ENCODE peak calls at places on chromosomes 2 and 18, in seven cellular contexts. One of them, this sample, is unnamed. For H3K36me3, the result is how much of the 10 kb centered on the place peaks cover.

GRCh38 chr18:9708057-9708881 is at the start of gene RAB31:
- DNase-seq in uterus: peak
- DNase-seq in GM23338: peak
- DNase-seq in PC-9: no peak
- DNase-seq in heart left ventricle: peak
- DNase-seq in esophagus squamous epithelium: peak
- DNase-seq in left ventricle myocardium inferior: peak
- DNase-seq in this sample: peak

GRCh38 chr2:102619414-102620319 is at the start of gene SLC9A2:
- DNase-seq in uterus: no peak
- DNase-seq in GM23338: peak
- DNase-seq in PC-9: no peak
- DNase-seq in heart left ventricle: no peak
- DNase-seq in esophagus squamous epithelium: no peak
- DNase-seq in left ventricle myocardium inferior: peak
- DNase-seq in this sample: no peak

GRCh38 chr2:186575856-186576255 is 14.0 kb upstream of the ITGAV start:
- DNase-seq in uterus: no peak
- DNase-seq in GM23338: no peak
- DNase-seq in PC-9: no peak
- DNase-seq in heart left ventricle: no peak
- DNase-seq in esophagus squamous epithelium: no peak
- DNase-seq in left ventricle myocardium inferior: no peak
- DNase-seq in this sample: no peak

GRCh38 chr2:79846878-79847277 is 334.0 kb downstream of the CTNNA2 start:
- DNase-seq in uterus: no peak
- DNase-seq in GM23338: no peak
- DNase-seq in PC-9: no peak
- DNase-seq in heart left ventricle: no peak
- DNase-seq in esophagus squamous epithelium: no peak
- DNase-seq in left ventricle myocardium inferior: no peak
- DNase-seq in this sample: no peak

GRCh38 chr2:124699001-124699565 is 674.0 kb downstream of the CNTNAP5 start:
- DNase-seq in uterus: no peak
- DNase-seq in GM23338: no peak
- DNase-seq in PC-9: no peak
- DNase-seq in heart left ventricle: no peak
- DNase-seq in esophagus squamous epithelium: no peak
- DNase-seq in left ventricle myocardium inferior: no peak
- DNase-seq in this sample: no peak

GRCh38 chr2:8549273-8549922 is 132.5 kb upstream of the ID2 start:
- DNase-seq in uterus: no peak
- DNase-seq in GM23338: no peak
- DNase-seq in PC-9: no peak
- DNase-seq in heart left ventricle: no peak
- DNase-seq in esophagus squamous epithelium: no peak
- DNase-seq in left ventricle myocardium inferior: peak
- DNase-seq in this sample: peak

GRCh38 chr18:30945769-30946168 is 96.8 kb downstream of the DSC3 start:
- DNase-seq in uterus: no peak
- DNase-seq in GM23338: no peak
- DNase-seq in PC-9: no peak
- DNase-seq in heart left ventricle: no peak
- DNase-seq in esophagus squamous epithelium: no peak
- DNase-seq in left ventricle myocardium inferior: no peak
- DNase-seq in this sample: no peak

GRCh38 chr2:168156661-168157060 is 90.7 kb downstream of the STK39 start:
- DNase-seq in uterus: peak
- DNase-seq in GM23338: no peak
- DNase-seq in PC-9: no peak
- DNase-seq in heart left ventricle: peak
- DNase-seq in esophagus squamous epithelium: no peak
- DNase-seq in left ventricle myocardium inferior: peak
- DNase-seq in this sample: no peak

GRCh38 chr2:236673823-236674185 is 104.2 kb downstream of the ACKR3 start:
- DNase-seq in uterus: no peak
- DNase-seq in GM23338: no peak
- DNase-seq in PC-9: peak
- DNase-seq in heart left ventricle: no peak
- DNase-seq in esophagus squamous epithelium: no peak
- DNase-seq in left ventricle myocardium inferior: no peak
- DNase-seq in this sample: no peak

GRCh38 chr2:11858883-11859282 is 112.5 kb downstream of the LPIN1 start:
- DNase-seq in uterus: no peak
- DNase-seq in GM23338: no peak
- DNase-seq in PC-9: no peak
- DNase-seq in heart left ventricle: no peak
- DNase-seq in esophagus squamous epithelium: no peak
- DNase-seq in left ventricle myocardium inferior: no peak
- DNase-seq in this sample: no peak

GRCh38 chr2:47003641-47004427 is 88.2 kb upstream of the MCFD2 start:
- DNase-seq in uterus: no peak
- DNase-seq in GM23338: no peak
- DNase-seq in PC-9: peak
- DNase-seq in heart left ventricle: no peak
- DNase-seq in esophagus squamous epithelium: no peak
- DNase-seq in left ventricle myocardium inferior: no peak
- DNase-seq in this sample: peak
- H3K27ac ChIP-seq in uterus: no peak
- H3K27ac ChIP-seq in GM23338: no peak
- H3K27ac ChIP-seq in PC-9: peak
- H3K27ac ChIP-seq in heart left ventricle: no peak
- H3K27ac ChIP-seq in esophagus squamous epithelium: peak
- H3K27ac ChIP-seq in left ventricle myocardium inferior: no peak
- H3K27ac ChIP-seq in this sample: no peak

GRCh38 chr2:134433934-134434333 is 180.1 kb downstream of the MGAT5 start:
- DNase-seq in uterus: no peak
- DNase-seq in GM23338: no peak
- DNase-seq in PC-9: no peak
- DNase-seq in heart left ventricle: no peak
- DNase-seq in esophagus squamous epithelium: no peak
- DNase-seq in left ventricle myocardium inferior: no peak
- DNase-seq in this sample: no peak

GRCh38 chr2:134432438-134432883 is 178.6 kb downstream of the MGAT5 start:
- DNase-seq in uterus: no peak
- DNase-seq in GM23338: no peak
- DNase-seq in PC-9: peak
- DNase-seq in heart left ventricle: no peak
- DNase-seq in esophagus squamous epithelium: no peak
- DNase-seq in left ventricle myocardium inferior: no peak
- DNase-seq in this sample: no peak

GRCh38 chr2:134433469-134433868 is 179.6 kb downstream of the MGAT5 start:
- DNase-seq in uterus: no peak
- DNase-seq in GM23338: no peak
- DNase-seq in PC-9: no peak
- DNase-seq in heart left ventricle: no peak
- DNase-seq in esophagus squamous epithelium: no peak
- DNase-seq in left ventricle myocardium inferior: no peak
- DNase-seq in this sample: no peak

GRCh38 chr2:134429886-134430285 is 176.0 kb downstream of the MGAT5 start:
- DNase-seq in uterus: no peak
- DNase-seq in GM23338: no peak
- DNase-seq in PC-9: no peak
- DNase-seq in heart left ventricle: no peak
- DNase-seq in esophagus squamous epithelium: no peak
- DNase-seq in left ventricle myocardium inferior: no peak
- DNase-seq in this sample: no peak

GRCh38 chr2:134431837-134432437 is 178.1 kb downstream of the MGAT5 start:
- DNase-seq in uterus: no peak
- DNase-seq in GM23338: peak
- DNase-seq in PC-9: peak
- DNase-seq in heart left ventricle: no peak
- DNase-seq in esophagus squamous epithelium: no peak
- DNase-seq in left ventricle myocardium inferior: no peak
- DNase-seq in this sample: no peak
- H3K36me3 ChIP-seq in uterus: under half
- H3K36me3 ChIP-seq in GM23338: under half
- H3K36me3 ChIP-seq in PC-9: under half
- H3K36me3 ChIP-seq in heart left ventricle: under half
- H3K36me3 ChIP-seq in esophagus squamous epithelium: under half
- H3K36me3 ChIP-seq in left ventricle myocardium inferior: half or more
- H3K36me3 ChIP-seq in this sample: under half

DNA sequence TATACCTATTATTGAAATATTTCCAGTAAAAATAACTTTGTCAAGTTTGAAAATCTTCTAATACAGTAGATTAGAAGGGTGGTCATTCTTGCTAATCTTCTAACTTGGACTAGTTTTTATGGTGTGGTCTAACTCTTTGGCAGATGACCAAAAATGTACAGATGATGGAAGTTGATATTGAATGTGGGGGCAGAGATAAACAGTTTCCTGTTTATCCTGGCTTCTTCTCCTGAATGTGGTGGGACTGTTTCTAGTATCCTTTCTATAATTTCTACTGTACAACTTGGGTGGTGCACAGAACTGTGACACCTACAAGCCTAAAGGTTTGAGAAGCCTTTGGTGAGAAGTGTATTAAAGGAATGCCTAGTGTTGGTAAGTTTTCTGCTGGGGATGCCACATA is 178.7 kb downstream of the PDE11A start:
- DNase-seq in uterus: no peak
- DNase-seq in GM23338: no peak
- DNase-seq in PC-9: no peak
- DNase-seq in heart left ventricle: no peak
- DNase-seq in esophagus squamous epithelium: no peak
- DNase-seq in left ventricle myocardium inferior: no peak
- DNase-seq in this sample: no peak
- H3K4me3 ChIP-seq in uterus: no peak
- H3K4me3 ChIP-seq in GM23338: no peak
- H3K4me3 ChIP-seq in PC-9: no peak
- H3K4me3 ChIP-seq in heart left ventricle: no peak
- H3K4me3 ChIP-seq in esophagus squamous epithelium: no peak
- H3K4me3 ChIP-seq in left ventricle myocardium inferior: no peak
- H3K4me3 ChIP-seq in this sample: no peak

GRCh38 chr2:215830313-215830712 is 183.0 kb downstream of the MREG start:
- DNase-seq in uterus: peak
- DNase-seq in GM23338: no peak
- DNase-seq in PC-9: no peak
- DNase-seq in heart left ventricle: peak
- DNase-seq in esophagus squamous epithelium: no peak
- DNase-seq in left ventricle myocardium inferior: peak
- DNase-seq in this sample: no peak

GRCh38 chr2:215826838-215827441 is 186.4 kb downstream of the MREG start:
- DNase-seq in uterus: no peak
- DNase-seq in GM23338: peak
- DNase-seq in PC-9: peak
- DNase-seq in heart left ventricle: no peak
- DNase-seq in esophagus squamous epithelium: no peak
- DNase-seq in left ventricle myocardium inferior: no peak
- DNase-seq in this sample: no peak

GRCh38 chr2:215828528-215829184 is 184.7 kb downstream of the MREG start:
- DNase-seq in uterus: peak
- DNase-seq in GM23338: peak
- DNase-seq in PC-9: peak
- DNase-seq in heart left ventricle: peak
- DNase-seq in esophagus squamous epithelium: no peak
- DNase-seq in left ventricle myocardium inferior: no peak
- DNase-seq in this sample: peak

GRCh38 chr2:215831296-215831913 is 181.9 kb downstream of the MREG start:
- DNase-seq in uterus: peak
- DNase-seq in GM23338: no peak
- DNase-seq in PC-9: no peak
- DNase-seq in heart left ventricle: peak
- DNase-seq in esophagus squamous epithelium: no peak
- DNase-seq in left ventricle myocardium inferior: peak
- DNase-seq in this sample: no peak

GRCh38 chr2:215829261-215829660 is 184.1 kb downstream of the MREG start:
- DNase-seq in uterus: no peak
- DNase-seq in GM23338: no peak
- DNase-seq in PC-9: no peak
- DNase-seq in heart left ventricle: no peak
- DNase-seq in esophagus squamous epithelium: no peak
- DNase-seq in left ventricle myocardium inferior: no peak
- DNase-seq in this sample: no peak
- H3K27ac ChIP-seq in uterus: no peak
- H3K27ac ChIP-seq in GM23338: no peak
- H3K27ac ChIP-seq in PC-9: no peak
- H3K27ac ChIP-seq in heart left ventricle: no peak
- H3K27ac ChIP-seq in esophagus squamous epithelium: no peak
- H3K27ac ChIP-seq in left ventricle myocardium inferior: no peak
- H3K27ac ChIP-seq in this sample: no peak

GRCh38 chr2:197414515-197414914 is 20.3 kb downstream of the SF3B1 start:
- DNase-seq in uterus: no peak
- DNase-seq in GM23338: no peak
- DNase-seq in PC-9: no peak
- DNase-seq in heart left ventricle: no peak
- DNase-seq in esophagus squamous epithelium: no peak
- DNase-seq in left ventricle myocardium inferior: no peak
- DNase-seq in this sample: no peak
- H3K36me3 ChIP-seq in uterus: under half
- H3K36me3 ChIP-seq in GM23338: half or more
- H3K36me3 ChIP-seq in PC-9: under half
- H3K36me3 ChIP-seq in heart left ventricle: under half
- H3K36me3 ChIP-seq in esophagus squamous epithelium: under half
- H3K36me3 ChIP-seq in left ventricle myocardium inferior: half or more
- H3K36me3 ChIP-seq in this sample: under half

GRCh38 chr2:20064421-20064820 is 13.0 kb upstream of the LAPTM4A start:
- DNase-seq in uterus: no peak
- DNase-seq in GM23338: no peak
- DNase-seq in PC-9: no peak
- DNase-seq in heart left ventricle: no peak
- DNase-seq in esophagus squamous epithelium: no peak
- DNase-seq in left ventricle myocardium inferior: no peak
- DNase-seq in this sample: no peak
- H3K4me3 ChIP-seq in uterus: no peak
- H3K4me3 ChIP-seq in GM23338: no peak
- H3K4me3 ChIP-seq in PC-9: no peak
- H3K4me3 ChIP-seq in heart left ventricle: no peak
- H3K4me3 ChIP-seq in esophagus squamous epithelium: no peak
- H3K4me3 ChIP-seq in left ventricle myocardium inferior: no peak
- H3K4me3 ChIP-seq in this sample: no peak

This sample was measured in aorta.